ENCODE peak calls at places on chromosomes 3 and 15, in five cellular contexts. I is adipocyte, F is HTR-8/SVneo, U is cardiac muscle cell, C is H7. R is an unnamed sample.

GRCh38 chr3:106256249-106256957 is 387.6 kb upstream of the CBLB start:
- DNase-seq in I (no peak), F (no peak), U (no peak), C (no peak), R (peak; percentile 30)

GRCh38 chr15:63348392-63348791 is 33.3 kb downstream of the CA12 start:
- DNase-seq in I (peak; percentile 84), F (peak; percentile 43), U (peak; percentile 79), C (no peak), R (no peak)

GRCh38 chr15:99212401-99212800 is 37.0 kb downstream of the TTC23 start:
- DNase-seq in I (peak; percentile 19), F (peak; percentile 48), U (peak; percentile 46), C (no peak), R (no peak)

GRCh38 chr3:144963810-144964209 is 992.2 kb downstream of the DIPK2A start:
- DNase-seq in I (peak; percentile 76), F (no peak), U (no peak), C (no peak), R (no peak)

GRCh38 chr3:49966233-49966942 is 26.4 kb downstream of the RBM6 start:
- DNase-seq in I (no peak), F (no peak), U (no peak), C (peak; percentile 19), R (no peak)

GRCh38 chr15:58407366-58407765 is 24.4 kb upstream of the LIPC start:
- DNase-seq in I (no peak), F (no peak), U (no peak), C (no peak), R (no peak)

GRCh38 chr3:194857459-194858113 is 171.9 kb downstream of the FAM43A start:
- DNase-seq in I (peak; percentile 31), F (no peak), U (no peak), C (no peak), R (no peak)

GRCh38 chr3:61526307-61526706 is 35.1 kb upstream of the PTPRG start:
- DNase-seq in I (no peak), F (no peak), U (no peak), C (no peak), R (no peak)

GRCh38 chr3:177452487-177452886 is 255.2 kb upstream of the TBL1XR1 start:
- DNase-seq in I (peak; percentile 87), F (peak; percentile 39), U (peak; percentile 87), C (no peak), R (no peak)

GRCh38 chr15:65824031-65824743 is 32.1 kb upstream of the DENND4A start:
- DNase-seq in I (peak; percentile 80), F (peak; percentile 66), U (peak; percentile 82), C (peak; percentile 47), R (peak; percentile 82)

GRCh38 chr3:128735884-128736283 is 9.9 kb downstream of the RAB7A start:
- DNase-seq in I (no peak), F (no peak), U (no peak), C (no peak), R (no peak)

GRCh38 chr3:85254738-85255137 is 295.9 kb downstream of the CADM2 start:
- DNase-seq in I (no peak), F (no peak), U (no peak), C (no peak), R (no peak)

GRCh38 chr15:32786906-32787305 is 69.1 kb downstream of the GREM1 start:
- DNase-seq in I (no peak), F (no peak), U (no peak), C (no peak), R (no peak)

GRCh38 chr15:77418341-77419049 is 1.4 kb downstream of the PEAK1 start:
- DNase-seq in I (peak; percentile 53), F (no peak), U (peak; percentile 35), C (no peak), R (no peak)

GRCh38 chr3:18937574-18937973 is 210.7 kb upstream of the KCNH8 start:
- DNase-seq in I (no peak), F (no peak), U (no peak), C (no peak), R (no peak)

GRCh38 chr15:70429323-70429722 is 331.6 kb upstream of the TLE3 start:
- DNase-seq in I (no peak), F (no peak), U (no peak), C (no peak), R (no peak)

GRCh38 chr3:104102386-104102785 is 1264.3 kb upstream of the ALCAM start:
- DNase-seq in I (peak; percentile 75), F (peak; percentile 27), U (peak; percentile 63), C (peak; percentile 28), R (peak; percentile 64)

GRCh38 chr3:127822836-127823589 is 698 bp upstream of the MGLL start:
- DNase-seq in I (peak; percentile 72), F (no peak), U (peak; percentile 22), C (peak; percentile 79), R (no peak)

GRCh38 chr3:101635345-101635744 is 41.6 kb downstream of the ZBTB11 start:
- DNase-seq in I (no peak), F (no peak), U (no peak), C (no peak), R (no peak)

GRCh38 chr15:92714071-92714456 is 58.5 kb upstream of the FAM174B start:
- DNase-seq in I (peak; percentile 66), F (peak; percentile 23), U (peak; percentile 41), C (peak; percentile 73), R (peak; percentile 57)

GRCh38 chr3:55402886-55403605 is 84.1 kb downstream of the WNT5A start:
- DNase-seq in I (no peak), F (no peak), U (no peak), C (no peak), R (no peak)

GRCh38 chr3:55579499-55579898 is 92.4 kb upstream of the WNT5A start:
- DNase-seq in I (peak; percentile 38), F (no peak), U (no peak), C (no peak), R (no peak)

GRCh38 chr3:177523072-177523675 is 325.9 kb upstream of the TBL1XR1 start:
- DNase-seq in I (no peak), F (no peak), U (no peak), C (no peak), R (no peak)

GRCh38 chr3:159904911-159905310 is 83.7 kb upstream of the IL12A start:
- DNase-seq in I (no peak), F (no peak), U (no peak), C (no peak), R (no peak)

GRCh38 chr3:101182734-101183133 is 137.6 kb downstream of the IMPG2 start:
- DNase-seq in I (peak; percentile 31), F (no peak), U (peak; percentile 79), C (no peak), R (no peak)

GRCh38 chr3:88003115-88003755 is 55.6 kb downstream of the CGGBP1 start:
- DNase-seq in I (peak; percentile 82), F (peak; percentile 28), U (peak; percentile 76), C (no peak), R (no peak)

GRCh38 chr15:65512807-65513416 is 4.6 kb downstream of the DPP8 start:
- DNase-seq in I (no peak), F (no peak), U (peak; percentile 92), C (no peak), R (no peak)

GRCh38 chr15:38069001-38069400 is 134.6 kb downstream of the TMCO5A start:
- DNase-seq in I (peak; percentile 82), F (peak; percentile 64), U (peak; percentile 75), C (no peak), R (no peak)

GRCh38 chr3:46953265-46954010 is 23.1 kb downstream of the CCDC12 start:
- DNase-seq in I (no peak), F (no peak), U (no peak), C (no peak), R (no peak)

GRCh38 chr15:80550910-80551265 is 144.2 kb upstream of the ABHD17C start:
- DNase-seq in I (peak; percentile 46), F (no peak), U (peak; percentile 74), C (no peak), R (no peak)

GRCh38 chr15:51735211-51735610 is 2.2 kb downstream of the LYSMD2 start:
- DNase-seq in I (no peak), F (no peak), U (no peak), C (no peak), R (no peak)

GRCh38 chr3:45547202-45547701 is 47.3 kb upstream of the LIMD1 start:
- DNase-seq in I (no peak), F (no peak), U (no peak), C (no peak), R (no peak)

GRCh38 chr3:131282379-131282778 is 99.2 kb upstream of the NUDT16 start:
- DNase-seq in I (no peak), F (no peak), U (no peak), C (no peak), R (no peak)

GRCh38 chr3:10238330-10238995 is 9.8 kb upstream of the TATDN2 start:
- DNase-seq in I (no peak), F (no peak), U (no peak), C (peak; percentile 49), R (no peak)

GRCh38 chr15:89349212-89349558 is 14.6 kb upstream of the POLG start:
- DNase-seq in I (no peak), F (no peak), U (no peak), C (no peak), R (no peak)

GRCh38 chr15:31306426-31307269 is 20.0 kb upstream of the KLF13 start:
- DNase-seq in I (no peak), F (no peak), U (no peak), C (peak; percentile 96), R (peak; percentile 98)

GRCh38 chr3:52265387-52265786 is 13.1 kb downstream of the WDR82 start:
- DNase-seq in I (no peak), F (no peak), U (no peak), C (no peak), R (peak; percentile 48)

R was measured in H9.